ENCODE peak calls at places on chromosomes 5 and 9, in eight cellular contexts. F is naive B cell; D is C1 segment of cervical spinal cord; K is T-helper 1 cell; S is NCI-H187 treated with DMSO at 0.1 percent for 48 hours; L is lower leg skin; V is naive thymus-derived CD8-positive, alpha-beta T cell; G is uterus. A is an unnamed sample.

GRCh38 chr5:139017624-139018023 is 142.5 kb upstream of the LRRTM2 start:
- DNase-seq in G (no peak), K (no peak), S (no peak), L (no peak), F (no peak), V (no peak), D (no peak), A (no peak)

GRCh38 chr9:75664597-75664996 is 225.9 kb upstream of the PCSK5 start:
- DNase-seq in G (no peak), F (no peak), S (no peak), K (no peak), D (no peak), V (no peak), L (no peak), A (no peak)

GRCh38 chr5:115657883-115658233 is 32.0 kb upstream of the TMED7 start:
- DNase-seq in K (no peak), S (no peak), L (no peak), F (no peak), G (no peak), D (no peak), V (no peak), A (no peak)

GRCh38 chr5:11719888-11720481 is 184.3 kb downstream of the CTNND2 start:
- DNase-seq in K (no peak), L (no peak), F (no peak), V (no peak), S (peak), G (no peak), D (peak), A (peak)

GRCh38 chr9:71719585-71719984 is 48.7 kb downstream of the CEMIP2 start:
- DNase-seq in L (no peak), F (no peak), S (no peak), V (no peak), K (no peak), D (no peak), G (no peak), A (no peak)

GRCh38 chr9:90580576-90580975 is 62.0 kb downstream of the DIRAS2 start:
- DNase-seq in G (no peak), F (no peak), L (no peak), V (no peak), D (no peak), S (no peak), K (no peak), A (no peak)

GRCh38 chr9:134055981-134056461 is 11.8 kb downstream of the BRD3 start:
- DNase-seq in F (no peak), L (peak), G (peak), D (peak), V (no peak), K (no peak), S (no peak), A (peak)

GRCh38 chr9:17332129-17332528 is 197.3 kb downstream of the CNTLN start:
- DNase-seq in G (no peak), S (no peak), V (no peak), F (no peak), D (no peak), K (no peak), L (no peak), A (no peak)

GRCh38 chr9:78769684-78770083 is 472.8 kb downstream of the PSAT1 start:
- DNase-seq in V (no peak), L (no peak), S (no peak), F (no peak), D (no peak), G (no peak), K (no peak), A (no peak)

GRCh38 chr5:154410786-154411185 is 35.0 kb upstream of the SAP30L start:
- DNase-seq in S (no peak), G (no peak), V (no peak), D (no peak), L (peak), K (no peak), F (no peak), A (no peak)

GRCh38 chr5:142315231-142315900 is 9.5 kb downstream of the SPRY4 start:
- DNase-seq in L (no peak), G (no peak), F (no peak), S (no peak), K (no peak), V (no peak), D (no peak), A (no peak)